ENCODE peak calls at places on chromosomes 11 and 22, in ten cellular contexts. I is adrenal gland, P is H54, Q is ACHN, O is A549, H is NCI-H146, N is memory B cell, F is M059J, Y is SJSA1, V is smooth muscle cell of the brain vasculature. W is an unnamed sample.
A peak's percentile ranks its signal among the peaks of the same experiment; 100 is the strongest.

GRCh38 chr22:19174106-19175025 is 4.2 kb downstream of the SLC25A1 start:
- DNase-seq in I (peak; percentile 88), P (peak; percentile 72), Q (peak; percentile 57), O (no peak), H (no peak), N (peak; percentile 53), F (peak; percentile 76), Y (no peak), V (peak; percentile 31), W (peak; percentile 55)

GRCh38 chr11:14021738-14022137 is 59.2 kb downstream of the SPON1 start:
- DNase-seq in I (no peak), P (no peak), Q (no peak), O (no peak), H (no peak), N (no peak), F (no peak), Y (no peak), V (no peak), W (no peak)

GRCh38 chr22:30004101-30004500 is 76.2 kb upstream of the HORMAD2 start:
- DNase-seq in I (peak; percentile 43), P (no peak), Q (no peak), O (no peak), H (no peak), N (no peak), F (no peak), Y (no peak), V (no peak), W (no peak)

GRCh38 chr22:36369922-36370781 is 17.6 kb downstream of the MYH9 start:
- DNase-seq in I (peak; percentile 68), P (no peak), Q (no peak), O (no peak), H (peak; percentile 60), N (peak; percentile 44), F (peak; percentile 62), Y (peak; percentile 52), V (no peak), W (no peak)

GRCh38 chr11:35746356-35747153 is 84.0 kb downstream of the TRIM44 start:
- DNase-seq in I (no peak), P (no peak), Q (no peak), O (no peak), H (no peak), N (no peak), F (no peak), Y (no peak), V (no peak), W (no peak)

GRCh38 chr11:10351768-10352641 is 47.1 kb downstream of the ADM start:
- DNase-seq in I (no peak), P (peak; percentile 51), Q (no peak), O (peak; percentile 21), H (peak; percentile 96), N (no peak), F (peak; percentile 90), Y (peak; percentile 71), V (peak; percentile 54), W (peak; percentile 48)

GRCh38 chr22:33438273-33438672 is 380.1 kb upstream of the SYN3 start:
- DNase-seq in I (no peak), P (peak; percentile 61), Q (peak; percentile 78), O (peak; percentile 54), H (peak; percentile 2), N (no peak), F (peak; percentile 74), Y (peak; percentile 76), V (peak; percentile 12), W (peak; percentile 87)

GRCh38 chr11:120273432-120273831 is 33.5 kb downstream of the POU2F3 start:
- DNase-seq in I (no peak), P (no peak), Q (peak; percentile 28), O (no peak), H (no peak), N (no peak), F (peak; percentile 32), Y (no peak), V (no peak), W (no peak)

GRCh38 chr11:28343304-28344233 is 235.4 kb downstream of the METTL15 start:
- DNase-seq in I (peak; percentile 25), P (peak; percentile 13), Q (peak; percentile 54), O (peak; percentile 24), H (no peak), N (no peak), F (peak; percentile 89), Y (peak; percentile 81), V (peak; percentile 69), W (peak; percentile 76)

GRCh38 chr11:1778141-1778911 is 14.6 kb upstream of the CTSD start:
- DNase-seq in I (no peak), P (no peak), Q (no peak), O (no peak), H (no peak), N (no peak), F (no peak), Y (no peak), V (no peak), W (no peak)

GRCh38 chr22:27810566-27810965 is 9.0 kb upstream of the MN1 start:
- DNase-seq in I (no peak), P (peak; percentile 53), Q (no peak), O (no peak), H (peak; percentile 42), N (no peak), F (peak; percentile 41), Y (no peak), V (no peak), W (peak; percentile 28)

GRCh38 chr22:21938071-21938822 is 14.4 kb downstream of the PPM1F start:
- DNase-seq in I (peak; percentile 94), P (peak; percentile 75), Q (peak; percentile 84), O (peak; percentile 70), H (peak; percentile 90), N (peak; percentile 99), F (peak; percentile 76), Y (peak; percentile 98), V (peak; percentile 76), W (peak; percentile 75)

GRCh38 chr22:17481424-17481823 is 81.9 kb upstream of the SLC25A18 start:
- DNase-seq in I (no peak), P (no peak), Q (no peak), O (no peak), H (no peak), N (no peak), F (no peak), Y (no peak), V (no peak), W (no peak)

GRCh38 chr22:23207786-23208325 is 27.5 kb downstream of the BCR start:
- DNase-seq in I (no peak), P (no peak), Q (no peak), O (no peak), H (peak; percentile 64), N (no peak), F (no peak), Y (no peak), V (no peak), W (no peak)

GRCh38 chr11:70247710-70248072 is 22.8 kb upstream of the PPFIA1 start:
- DNase-seq in I (peak; percentile 89), P (no peak), Q (no peak), O (no peak), H (peak; percentile 43), N (no peak), F (peak; percentile 81), Y (no peak), V (no peak), W (peak; percentile 43)

GRCh38 chr11:34721646-34722045 is 100.8 kb downstream of the EHF start:
- DNase-seq in I (no peak), P (no peak), Q (no peak), O (no peak), H (no peak), N (no peak), F (peak; percentile 87), Y (no peak), V (no peak), W (no peak)

GRCh38 chr11:132846080-132846479 is 686.2 kb downstream of the OPCML start:
- DNase-seq in I (no peak), P (no peak), Q (no peak), O (no peak), H (no peak), N (no peak), F (no peak), Y (no peak), V (no peak), W (no peak)

GRCh38 chr11:117328414-117329010 is 858 bp downstream of the CEP164 start:
- DNase-seq in I (peak; percentile 44), P (no peak), Q (peak; percentile 33), O (no peak), H (peak; percentile 27), N (no peak), F (peak; percentile 49), Y (no peak), V (no peak), W (peak; percentile 16)

W was measured in A172.